ENCODE peak calls at places on chromosome 2, in six cellular contexts. L is SJSA1, P is brain microvascular endothelial cell, Q is H1, N is neural progenitor cell, K is heart right ventricle. C is an unnamed sample.

GRCh38 chr2:59276917-59277316 is 1035.8 kb upstream of the FANCL start:
- DNase-seq in L (no peak), P (no peak), Q (no peak), N (no peak), K (no peak), C (no peak)

GRCh38 chr2:41998789-41999470 is 48.9 kb upstream of the PKDCC start:
- DNase-seq in L (no peak), P (no peak), Q (no peak), N (no peak), K (peak; percentile 24), C (no peak)

GRCh38 chr2:182543746-182544525 is 117.1 kb upstream of the PDE1A start:
- DNase-seq in L (no peak), P (no peak), Q (no peak), N (no peak), K (no peak), C (no peak)

GRCh38 chr2:239958366-239958765 is 66.8 kb downstream of the NDUFA10 start:
- DNase-seq in L (no peak), P (no peak), Q (no peak), N (no peak), K (no peak), C (no peak)

GRCh38 chr2:238571626-238572372 is 145.1 kb downstream of the ASB1 start:
- DNase-seq in L (no peak), P (no peak), Q (no peak), N (no peak), K (no peak), C (peak; percentile 47)

GRCh38 chr2:1299053-1299452 is 114.2 kb upstream of the TPO start:
- DNase-seq in L (no peak), P (no peak), Q (no peak), N (no peak), K (no peak), C (no peak)

GRCh38 chr2:179132076-179132475 is 82.1 kb upstream of the CCDC141 start:
- DNase-seq in L (no peak), P (no peak), Q (no peak), N (no peak), K (no peak), C (no peak)

GRCh38 chr2:207331674-207332073 is 165.9 kb upstream of the KLF7 start:
- DNase-seq in L (no peak), P (no peak), Q (no peak), N (no peak), K (no peak), C (no peak)

GRCh38 chr2:149617476-149617875 is 29.9 kb upstream of the MMADHC start:
- DNase-seq in L (no peak), P (no peak), Q (no peak), N (no peak), K (no peak), C (no peak)

GRCh38 chr2:37389984-37390765 is 45.7 kb downstream of the QPCT start:
- DNase-seq in L (peak; percentile 80), P (peak; percentile 74), Q (peak; percentile 15), N (no peak), K (no peak), C (peak; percentile 47)

GRCh38 chr2:19541884-19542283 is 183.5 kb upstream of the OSR1 start:
- DNase-seq in L (no peak), P (no peak), Q (no peak), N (no peak), K (no peak), C (peak; percentile 38)

GRCh38 chr2:237631029-237631785 is 3.8 kb downstream of the LRRFIP1 start:
- DNase-seq in L (peak; percentile 43), P (no peak), Q (no peak), N (no peak), K (no peak), C (peak; percentile 41)

GRCh38 chr2:65991332-65991731 is 443.6 kb upstream of the MEIS1 start:
- DNase-seq in L (no peak), P (no peak), Q (no peak), N (no peak), K (no peak), C (no peak)

GRCh38 chr2:89763581-89764485 is 1072.4 kb downstream of the RPIA start:
- DNase-seq in L (peak; percentile 54), P (no peak), Q (no peak), N (no peak), K (peak; percentile 12), C (peak; percentile 17)

GRCh38 chr2:119195887-119196286 is 27.7 kb upstream of the STEAP3 start:
- DNase-seq in L (no peak), P (no peak), Q (no peak), N (no peak), K (no peak), C (no peak)

GRCh38 chr2:225064362-225064761 is 22.1 kb upstream of the DOCK10 start:
- DNase-seq in L (no peak), P (no peak), Q (no peak), N (no peak), K (no peak), C (no peak)

GRCh38 chr2:12606472-12607000 is 110.2 kb upstream of the TRIB2 start:
- DNase-seq in L (no peak), P (peak; percentile 74), Q (no peak), N (peak; percentile 13), K (no peak), C (no peak)

GRCh38 chr2:133379159-133379558 is 189.1 kb downstream of the NCKAP5 start:
- DNase-seq in L (no peak), P (no peak), Q (no peak), N (no peak), K (no peak), C (no peak)

GRCh38 chr2:126634273-126634861 is 21.6 kb upstream of the GYPC start:
- DNase-seq in L (peak; percentile 19), P (no peak), Q (no peak), N (peak; percentile 48), K (no peak), C (peak; percentile 53)

GRCh38 chr2:3216841-3217495 is 160.7 kb downstream of the EIPR1 start:
- DNase-seq in L (no peak), P (no peak), Q (no peak), N (no peak), K (no peak), C (no peak)

GRCh38 chr2:210762604-210763588 is 206.5 kb downstream of the CPS1 start:
- DNase-seq in L (no peak), P (no peak), Q (peak; percentile 23), N (no peak), K (no peak), C (peak; percentile 3)

GRCh38 chr2:25376750-25377621 is 35.3 kb upstream of the DNMT3A start:
- DNase-seq in L (peak; percentile 80), P (peak; percentile 77), Q (peak; percentile 72), N (peak; percentile 94), K (peak; percentile 88), C (peak; percentile 99)

GRCh38 chr2:177478029-177478428 is 85.5 kb downstream of the AGPS start:
- DNase-seq in L (no peak), P (peak; percentile 24), Q (no peak), N (no peak), K (no peak), C (no peak)

GRCh38 chr2:192657364-192657763 is 462.6 kb upstream of the TMEFF2 start:
- DNase-seq in L (no peak), P (no peak), Q (no peak), N (peak; percentile 5), K (no peak), C (no peak)

GRCh38 chr2:134714228-134714627 is 4.6 kb downstream of the TMEM163 start:
- DNase-seq in L (no peak), P (no peak), Q (no peak), N (no peak), K (no peak), C (no peak)

GRCh38 chr2:108355907-108356734 is 21.6 kb upstream of the SULT1C4 start:
- DNase-seq in L (no peak), P (no peak), Q (no peak), N (no peak), K (no peak), C (no peak)

GRCh38 chr2:152363933-152364332 is 29.0 kb downstream of the FMNL2 start:
- DNase-seq in L (no peak), P (no peak), Q (no peak), N (no peak), K (no peak), C (no peak)

DNA sequence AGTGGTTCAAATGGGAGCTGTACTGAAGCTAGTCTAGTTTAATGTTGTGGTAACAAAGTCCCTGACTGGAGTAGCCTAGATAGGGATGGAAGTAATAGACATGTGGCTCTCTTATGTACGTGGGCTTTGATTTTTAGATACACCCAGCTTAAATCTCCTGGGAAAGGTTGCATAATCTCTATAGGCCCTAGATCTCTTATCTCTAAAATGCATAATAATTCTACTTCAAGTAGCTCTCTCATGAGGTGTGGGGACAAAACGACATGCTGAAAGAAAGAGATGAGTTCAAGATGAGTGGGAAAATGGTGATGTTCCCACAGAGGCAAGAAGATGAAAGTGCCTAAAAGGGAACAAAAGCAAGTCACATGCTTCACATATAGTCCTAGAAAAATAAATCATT is 148.5 kb upstream of the ITGA4 start:
- DNase-seq in L (no peak), P (no peak), Q (no peak), N (no peak), K (no peak), C (no peak)
- H3K4me3 ChIP-seq in L (no peak overlapping the region), P (no peak overlapping the region), Q (no peak overlapping the region), N (no peak overlapping the region), K (no peak overlapping the region), C (no peak overlapping the region)

GRCh38 chr2:44943031-44943692 is 1.7 kb downstream of the SIX3 start:
- DNase-seq in L (no peak), P (no peak), Q (no peak), N (no peak), K (no peak), C (peak; percentile 66)
- H3K27me3 ChIP-seq in L (peaks cover 24% of the 10 kb centered on the region), P (peaks cover 94% of the 10 kb centered on the region), Q (peaks cover 69% of the 10 kb centered on the region), N (peaks cover 81% of the 10 kb centered on the region), K (peaks cover 100% of the 10 kb centered on the region), C (peaks cover 97% of the 10 kb centered on the region)

DNA sequence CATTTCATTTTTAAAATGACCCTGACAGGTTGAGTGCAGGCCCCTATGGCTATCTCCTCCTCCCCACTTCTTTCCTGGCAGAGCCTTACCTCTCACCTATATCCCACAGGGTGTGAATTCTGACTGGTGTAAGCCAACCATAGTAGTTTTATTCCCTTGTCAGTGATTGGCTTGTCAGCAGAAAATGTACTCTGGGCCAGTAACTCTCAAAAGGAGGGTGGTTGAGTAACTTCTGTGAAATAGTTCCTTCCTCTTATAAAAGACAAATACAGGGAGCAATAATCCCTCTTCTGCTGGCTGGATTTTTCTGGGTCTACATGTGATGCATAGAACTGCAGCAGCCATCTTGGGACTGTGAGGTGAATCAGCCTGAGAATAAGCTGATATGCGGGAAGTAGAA is 83.4 kb downstream of the RAPH1 start:
- DNase-seq in L (no peak), P (no peak), Q (no peak), N (no peak), K (no peak), C (no peak)
- H3K36me3 ChIP-seq in L (peaks cover 73% of the 10 kb centered on the region), P (peaks cover 46% of the 10 kb centered on the region), Q (no peaks in the 10 kb centered on the region), N (peaks cover 7% of the 10 kb centered on the region), K (peaks cover 4% of the 10 kb centered on the region), C (peaks cover 7% of the 10 kb centered on the region)

GRCh38 chr2:233418761-233419625 is 64.7 kb downstream of the DGKD start:
- DNase-seq in L (peak; percentile 78), P (peak; percentile 60), Q (no peak), N (no peak), K (peak; percentile 61), C (no peak)
- H3K4me3 ChIP-seq in L (peak overlapping the region; percentile 29), P (peak overlapping the region; percentile 20), Q (no peak overlapping the region), N (no peak overlapping the region), K (no peak overlapping the region), C (no peak overlapping the region)

C was measured in H7.